ENCODE peak calls at places on chromosomes 1 and 21, in nine cellular contexts. F is glutamatergic neuron, P is cardiac muscle cell, M is sigmoid colon, X is GM23338, E is AG09309, Y is Caco-2, O is neural crest cell, V is CD14-positive monocyte. I is an unnamed sample.

GRCh38 chr21:25717491-25718139 is 17.1 kb downstream of the ATP5PF start:
- DNase-seq in V (no peak), Y (no peak), E (no peak), F (no peak), P (peak), X (peak), O (no peak), M (no peak), I (no peak)

GRCh38 chr21:44708213-44708865 is 3.0 kb downstream of the TSPEAR start:
- DNase-seq in V (no peak), O (no peak), E (no peak), F (no peak), Y (no peak), X (peak), P (no peak), M (no peak), I (no peak)

GRCh38 chr1:212684076-212684475 is 15.6 kb downstream of the BATF3 start:
- DNase-seq in P (no peak), O (no peak), V (no peak), Y (no peak), F (no peak), E (no peak), M (no peak), X (no peak), I (no peak)

GRCh38 chr1:193190096-193190744 is 3.8 kb upstream of the B3GALT2 start:
- DNase-seq in P (peak), E (no peak), M (no peak), V (no peak), X (no peak), O (no peak), Y (no peak), F (no peak), I (no peak)

GRCh38 chr1:51642739-51643142 is 25.8 kb downstream of the OSBPL9 start:
- DNase-seq in P (peak), Y (no peak), X (no peak), M (peak), O (no peak), E (peak), V (no peak), F (no peak), I (no peak)

GRCh38 chr1:107802654-107803053 is 162.3 kb downstream of the VAV3 start:
- DNase-seq in V (no peak), M (no peak), Y (no peak), O (no peak), X (no peak), F (no peak), P (no peak), E (no peak), I (no peak)

GRCh38 chr1:238141295-238141694 is 250.6 kb upstream of the ZP4 start:
- DNase-seq in E (no peak), X (no peak), Y (no peak), P (no peak), V (no peak), F (no peak), O (no peak), M (no peak), I (no peak)

GRCh38 chr1:19315378-19316206 is 3.5 kb downstream of the SLC66A1 start:
- DNase-seq in F (peak), V (peak), E (no peak), M (peak), Y (no peak), X (no peak), P (peak), O (no peak), I (no peak)

GRCh38 chr1:29579821-29580425 is 343.6 kb downstream of the PTPRU start:
- DNase-seq in Y (no peak), E (peak), X (no peak), P (peak), M (no peak), O (no peak), V (no peak), F (no peak), I (no peak)

GRCh38 chr1:149877211-149877946 is 22.0 kb upstream of the BOLA1 start:
- DNase-seq in O (no peak), Y (no peak), M (no peak), V (no peak), P (no peak), E (no peak), F (no peak), X (no peak), I (no peak)

GRCh38 chr1:8448906-8449661 is 131.2 kb downstream of the SLC45A1 start:
- DNase-seq in Y (no peak), E (no peak), F (no peak), O (no peak), V (no peak), M (peak), P (peak), X (no peak), I (no peak)

GRCh38 chr1:162196387-162196786 is 126.9 kb downstream of the NOS1AP start:
- DNase-seq in Y (peak), X (no peak), V (no peak), M (no peak), O (no peak), E (no peak), F (no peak), P (peak), I (no peak)

GRCh38 chr1:241918879-241919278 is 38.7 kb upstream of the BECN2 start:
- DNase-seq in O (no peak), V (no peak), M (no peak), Y (no peak), P (peak), X (no peak), E (peak), F (no peak), I (no peak)

GRCh38 chr1:31327381-31327780 is 30.5 kb downstream of the ZCCHC17 start:
- DNase-seq in E (peak), F (no peak), P (peak), O (no peak), M (no peak), Y (no peak), V (no peak), X (no peak), I (no peak)

GRCh38 chr1:93774707-93775106 is 93.1 kb upstream of the BCAR3 start:
- DNase-seq in F (no peak), O (no peak), E (no peak), X (no peak), Y (no peak), M (no peak), V (no peak), P (no peak), I (no peak)

GRCh38 chr1:61322769-61323168 is 240.4 kb downstream of the NFIA start:
- DNase-seq in M (no peak), V (no peak), Y (no peak), O (no peak), P (no peak), X (no peak), E (no peak), F (no peak), I (no peak)

GRCh38 chr1:2290595-2291510 is 62.7 kb downstream of the SKI start:
- DNase-seq in P (peak), X (no peak), E (peak), O (no peak), Y (no peak), M (peak), F (no peak), V (peak), I (no peak)

GRCh38 chr1:32953495-32953894 is 11.1 kb downstream of the RNF19B start:
- DNase-seq in F (no peak), V (no peak), O (no peak), Y (no peak), E (no peak), M (no peak), X (no peak), P (no peak), I (no peak)

GRCh38 chr1:75097686-75098085 is 36.5 kb upstream of the LHX8 start:
- DNase-seq in O (no peak), Y (no peak), M (no peak), F (no peak), V (no peak), X (no peak), E (no peak), P (no peak), I (no peak)

GRCh38 chr1:219385786-219386427 is 212.2 kb downstream of the LYPLAL1 start:
- DNase-seq in Y (peak), X (peak), M (no peak), V (no peak), F (peak), E (no peak), P (peak), O (peak), I (peak)

GRCh38 chr1:1832820-1833219 is 54.5 kb upstream of the NADK start:
- DNase-seq in E (no peak), X (no peak), Y (no peak), V (no peak), M (no peak), O (no peak), F (no peak), P (no peak), I (no peak)

GRCh38 chr21:37878946-37879660 is 37.2 kb downstream of the KCNJ6 start:
- DNase-seq in O (no peak), F (no peak), X (no peak), P (peak), E (no peak), Y (no peak), V (no peak), M (no peak), I (no peak)

GRCh38 chr1:160607051-160608032 is 28.0 kb upstream of the CD84 start:
- DNase-seq in M (no peak), O (peak), Y (peak), E (peak), X (peak), P (peak), F (no peak), V (peak), I (peak)

GRCh38 chr1:202005958-202006357 is 4.4 kb upstream of the ELF3 start:
- DNase-seq in V (no peak), Y (no peak), P (peak), E (no peak), X (peak), M (no peak), O (no peak), F (no peak), I (no peak)

GRCh38 chr1:36176151-36176949 is 20.4 kb downstream of the MAP7D1 start:
- DNase-seq in E (no peak), Y (no peak), F (peak), V (no peak), O (no peak), P (no peak), X (peak), M (no peak), I (no peak)

GRCh38 chr1:238466459-238466858 is 575.7 kb upstream of the ZP4 start:
- DNase-seq in V (no peak), Y (no peak), E (no peak), F (no peak), P (no peak), M (no peak), O (no peak), X (no peak), I (no peak)

GRCh38 chr1:17162941-17163340 is 42.0 kb upstream of the PADI1 start:
- DNase-seq in X (no peak), E (no peak), P (no peak), F (no peak), O (no peak), Y (no peak), V (no peak), M (no peak), I (no peak)

GRCh38 chr1:192575499-192576189 is at the start of gene RGS1:
- DNase-seq in E (no peak), F (no peak), O (no peak), M (peak), Y (no peak), V (peak), P (no peak), X (peak), I (no peak)

GRCh38 chr1:102970496-102971078 is 137.7 kb downstream of the COL11A1 start:
- DNase-seq in E (peak), M (no peak), O (peak), Y (no peak), V (no peak), P (peak), F (peak), X (peak), I (no peak)

GRCh38 chr1:55214903-55215193 is 316 bp downstream of the USP24 start:
- DNase-seq in O (peak), E (no peak), M (peak), X (peak), V (no peak), F (peak), P (peak), Y (peak), I (peak)

GRCh38 chr1:83064589-83065242 is 934.2 kb downstream of the TTLL7 start:
- DNase-seq in F (no peak), Y (no peak), E (no peak), O (no peak), P (no peak), V (no peak), X (no peak), M (no peak), I (no peak)

GRCh38 chr1:242723044-242723742 is 198.7 kb upstream of the PLD5 start:
- DNase-seq in X (no peak), P (no peak), V (no peak), E (no peak), Y (no peak), O (no peak), M (no peak), F (no peak), I (no peak)

GRCh38 chr1:229199261-229199850 is 71.6 kb upstream of the RAB4A start:
- DNase-seq in Y (peak), V (no peak), O (no peak), E (no peak), F (no peak), X (peak), M (no peak), P (no peak), I (no peak)

GRCh38 chr1:230746617-230747016 is 571 bp upstream of the CAPN9 start:
- DNase-seq in X (no peak), Y (no peak), F (no peak), O (no peak), P (no peak), E (no peak), V (no peak), M (no peak), I (no peak)

GRCh38 chr1:17232759-17233661 is 15.9 kb upstream of the PADI3 start:
- DNase-seq in Y (no peak), V (no peak), M (no peak), O (no peak), P (peak), F (no peak), E (peak), X (no peak), I (no peak)

GRCh38 chr1:54335396-54336056 is 70.7 kb downstream of the SSBP3 start:
- DNase-seq in F (no peak), X (no peak), M (peak), E (peak), V (no peak), P (peak), O (no peak), Y (no peak), I (no peak)

GRCh38 chr1:164510435-164510834 is 48.5 kb upstream of the PBX1 start:
- DNase-seq in F (no peak), V (no peak), X (peak), P (peak), Y (no peak), M (no peak), O (no peak), E (peak), I (no peak)
- TF ChIP-seq CTCF in F (no peak), V (no peak), X (peak), P (peak), Y (no peak), M (no peak), O (no peak), E (peak), I (no peak)

DNA sequence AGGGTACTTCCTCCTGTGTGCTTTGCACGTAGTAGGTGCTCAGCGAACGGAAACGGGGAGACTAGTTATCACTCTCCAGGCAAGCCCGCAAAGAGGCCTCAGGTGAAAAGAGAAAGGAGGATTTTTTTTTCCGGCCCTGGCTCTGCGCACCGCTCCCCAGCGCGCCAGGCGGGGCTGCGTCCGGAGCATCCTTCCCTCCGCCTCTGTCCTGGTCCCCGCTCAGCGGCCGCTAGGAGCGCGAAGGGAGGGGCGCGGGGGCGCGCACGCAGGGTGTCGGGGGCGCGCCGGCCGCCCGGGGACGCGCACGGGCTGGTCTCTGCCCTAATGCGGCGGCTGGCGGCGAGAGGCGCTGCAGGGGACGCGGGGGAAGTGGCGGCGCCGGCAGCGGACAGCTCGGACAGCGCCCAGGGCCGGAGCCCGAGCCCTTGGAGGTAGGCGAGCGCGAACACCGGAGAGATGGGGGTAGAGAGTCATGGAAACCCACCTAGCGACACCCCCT is 42.3 kb upstream of the NFASC start:
- DNase-seq in P (peak), V (no peak), X (peak), F (peak), M (peak), E (no peak), O (peak), Y (peak), I (peak)
- TF ChIP-seq CTCF in P (no peak), V (no peak), X (no peak), F (peak), M (no peak), E (no peak), O (peak), Y (no peak), I (no peak)

GRCh38 chr1:178344513-178345077 is 152.2 kb downstream of the CLEC20A start:
- DNase-seq in E (peak), O (peak), Y (no peak), M (no peak), P (peak), F (no peak), V (no peak), X (peak), I (no peak)
- TF ChIP-seq CTCF in E (peak), O (peak), Y (peak), M (peak), P (peak), F (peak), V (peak), X (peak), I (peak)

DNA sequence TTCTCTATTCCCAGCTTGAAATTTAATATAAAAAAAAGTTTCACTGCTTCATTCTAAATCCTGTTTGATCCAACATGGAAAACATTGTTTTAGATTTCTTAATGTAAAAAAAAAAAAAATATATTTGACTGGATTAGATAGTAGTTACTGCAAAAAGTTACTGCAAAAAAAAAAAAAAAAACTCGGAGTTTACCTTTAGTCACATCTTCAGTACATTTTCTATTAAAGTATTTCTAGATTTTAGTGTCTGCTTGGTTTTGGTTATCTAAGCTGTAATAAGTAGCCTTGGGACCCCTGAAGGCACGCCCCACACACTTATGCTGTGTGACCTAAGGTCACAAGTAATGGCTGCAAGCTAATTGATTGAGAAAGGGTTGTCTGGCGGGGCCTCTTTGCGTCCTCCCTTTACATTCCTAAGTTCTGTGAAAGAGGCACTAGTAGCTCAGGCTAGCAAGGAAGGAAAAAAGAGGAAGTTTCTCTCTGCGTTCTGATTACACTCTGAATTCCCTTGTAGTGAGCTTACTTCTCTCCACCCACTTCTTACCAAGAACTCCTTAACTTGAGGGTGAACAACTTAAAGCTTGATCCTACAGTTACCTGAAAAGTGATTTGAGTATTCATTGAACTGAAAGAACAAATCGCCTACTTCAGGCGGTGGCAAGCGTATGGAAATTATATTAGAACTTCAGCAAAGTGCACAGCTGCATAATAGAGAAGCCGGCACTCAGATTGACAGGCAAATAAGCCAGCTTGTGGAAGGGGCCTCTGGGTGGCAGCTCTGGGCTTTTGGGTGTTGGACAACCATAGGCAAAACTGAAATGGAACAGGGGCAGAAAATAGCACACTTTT is 464.2 kb downstream of the USP25 start:
- DNase-seq in O (peak), X (peak), F (no peak), M (peak), Y (peak), E (peak), P (peak), V (no peak), I (no peak)
- TF ChIP-seq CTCF in O (no peak), X (no peak), F (no peak), M (no peak), Y (no peak), E (peak), P (peak), V (no peak), I (no peak)

DNA sequence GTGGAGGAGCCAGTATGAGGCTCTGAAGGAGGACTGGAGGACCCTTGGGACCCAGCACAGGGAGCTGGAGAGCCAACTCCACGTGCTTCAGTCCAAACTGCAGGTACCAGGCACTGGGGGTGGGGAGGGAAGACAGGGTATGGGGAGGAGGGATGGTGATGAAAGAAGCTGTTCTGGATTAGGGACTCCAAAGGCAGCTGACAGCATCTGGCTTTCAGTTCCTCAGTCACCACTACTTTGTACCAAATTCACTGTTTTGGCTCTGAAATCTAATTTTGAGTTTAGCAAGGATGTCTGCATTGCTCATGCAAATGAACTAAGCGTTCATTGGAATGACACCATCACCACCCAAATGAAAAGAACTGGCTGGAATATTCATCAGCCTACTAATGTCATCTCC is 8.7 kb downstream of the C1orf74 start:
- DNase-seq in X (no peak), O (no peak), Y (no peak), E (no peak), M (no peak), F (no peak), P (no peak), V (no peak), I (no peak)
- TF ChIP-seq CTCF in X (no peak), O (no peak), Y (no peak), E (no peak), M (no peak), F (no peak), P (no peak), V (no peak), I (no peak)

I was measured in progenitor cell of endocrine pancreas.